ENCODE peak calls at places on chromosomes 2 and 18, in four cellular contexts. V is neuronal stem cell, I is H9, U is mesendoderm. L is an unnamed sample.

GRCh38 chr18:37362158-37362890 is 203.3 kb downstream of the CELF4 start:
- DNase-seq in V (no peak), I (peak), U (peak), L (no peak)

GRCh38 chr2:223026357-223027110 is 25.5 kb upstream of the KCNE4 start:
- DNase-seq in V (no peak), I (no peak), U (no peak), L (peak)

GRCh38 chr2:220053919-220054318 is 426.5 kb downstream of the SLC4A3 start:
- DNase-seq in V (no peak), I (no peak), U (peak), L (peak)

GRCh38 chr2:23430263-23430662 is 45.3 kb downstream of the KLHL29 start:
- DNase-seq in V (no peak), I (peak), U (no peak), L (peak)

GRCh38 chr2:54559593-54560145 is 103.5 kb downstream of the SPTBN1 start:
- DNase-seq in V (no peak), I (no peak), U (peak), L (peak)

GRCh38 chr2:71256421-71256820 is 29.5 kb upstream of the PAIP2B start:
- DNase-seq in V (no peak), I (no peak), U (no peak), L (no peak)

GRCh38 chr2:60530660-60531276 is 22.7 kb downstream of the BCL11A start:
- DNase-seq in V (no peak), I (no peak), U (peak), L (no peak)

GRCh38 chr2:113263546-113263945 is 15.2 kb downstream of the PAX8 start:
- DNase-seq in V (no peak), I (no peak), U (no peak), L (no peak)

GRCh38 chr2:47777268-47777972 is 5.5 kb upstream of the MSH6 start:
- DNase-seq in V (no peak), I (no peak), U (no peak), L (no peak)

GRCh38 chr2:200432296-200432695 is 77.6 kb downstream of the KCTD18 start:
- DNase-seq in V (no peak), I (no peak), U (no peak), L (no peak)

GRCh38 chr2:238381341-238382130 is 45.2 kb upstream of the ASB1 start:
- DNase-seq in V (no peak), I (no peak), U (no peak), L (no peak)
- H3K18ac ChIP-seq in V (no peak), I (peak), U (no peak), L (no peak)

DNA sequence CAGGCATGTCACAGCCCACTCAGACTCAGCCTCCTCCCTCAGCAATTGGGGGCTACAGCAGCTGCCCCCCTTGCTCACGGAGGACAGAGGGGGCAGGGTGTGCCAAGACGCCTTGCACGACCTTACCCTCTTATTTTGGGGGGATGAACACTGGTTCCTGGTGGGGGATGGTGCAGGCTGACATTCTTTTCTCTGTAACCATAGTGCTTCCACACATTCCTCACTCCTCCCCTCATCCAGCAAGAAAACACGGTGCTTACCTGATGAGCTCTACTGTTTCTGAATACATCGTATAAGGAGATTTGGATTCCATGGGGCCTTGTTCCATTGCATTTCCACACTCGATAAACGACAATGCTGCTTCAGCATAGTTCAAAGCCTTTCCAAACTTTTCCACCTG is 75.4 kb upstream of the REV1 start:
- DNase-seq in V (no peak), I (no peak), U (peak), L (no peak)
- H3K18ac ChIP-seq in V (peak), I (no peak), U (no peak), L (no peak)

GRCh38 chr18:50247562-50247961 is 18.7 kb downstream of the CFAP53 start:
- DNase-seq in V (no peak), I (no peak), U (no peak), L (no peak)
- H3K18ac ChIP-seq in V (no peak), I (no peak), U (no peak), L (no peak)

GRCh38 chr2:84944257-84944909 is 26.6 kb upstream of the KCMF1 start:
- DNase-seq in V (no peak), I (no peak), U (peak), L (no peak)

GRCh38 chr2:84942166-84942565 is 28.8 kb upstream of the KCMF1 start:
- DNase-seq in V (no peak), I (no peak), U (no peak), L (no peak)

GRCh38 chr2:84942964-84943421 is 28.0 kb upstream of the KCMF1 start:
- DNase-seq in V (no peak), I (no peak), U (no peak), L (peak)

GRCh38 chr2:84946204-84947009 is 24.6 kb upstream of the KCMF1 start:
- DNase-seq in V (no peak), I (no peak), U (no peak), L (peak)

DNA sequence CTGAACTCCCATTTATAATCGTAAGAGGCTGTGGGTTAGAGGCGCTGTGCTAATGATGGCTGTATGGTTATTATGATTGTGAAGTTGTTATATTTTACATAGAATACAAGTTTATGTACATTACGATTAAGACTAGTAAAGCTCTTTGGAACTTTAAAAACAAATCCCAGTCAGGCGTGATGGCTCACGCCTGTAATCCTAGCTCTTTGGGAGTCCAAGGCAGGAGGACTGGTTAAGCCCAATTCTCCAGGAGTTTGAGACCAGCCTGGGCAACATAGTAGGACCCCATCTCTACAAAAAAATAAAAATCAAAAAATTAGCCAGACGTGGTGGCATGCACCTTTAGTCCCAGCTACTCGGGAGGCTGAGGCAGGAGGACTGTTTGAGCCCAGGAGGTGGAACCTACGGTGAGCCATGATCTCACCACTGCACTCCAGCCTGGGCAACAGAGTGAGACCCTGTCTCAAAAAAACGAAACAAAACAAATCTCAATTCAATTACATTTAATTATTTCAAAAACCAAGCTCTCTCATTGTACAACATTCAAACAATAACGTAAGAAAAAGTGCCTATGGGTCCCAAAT is 23.9 kb upstream of the KCMF1 start:
- DNase-seq in V (no peak), I (no peak), U (no peak), L (no peak)
- H3K18ac ChIP-seq in V (no peak), I (no peak), U (no peak), L (peak)

GRCh38 chr2:85418132-85419008 is at the start of gene SH2D6:
- DNase-seq in V (peak), I (peak), U (peak), L (peak)

GRCh38 chr2:85423525-85423924 is 5.0 kb downstream of the SH2D6 start:
- DNase-seq in V (no peak), I (no peak), U (no peak), L (no peak)

GRCh38 chr2:85419009-85419711 is 646 bp downstream of the SH2D6 start:
- DNase-seq in V (no peak), I (no peak), U (no peak), L (no peak)

GRCh38 chr2:85420743-85421705 is 2.5 kb downstream of the SH2D6 start:
- DNase-seq in V (peak), I (peak), U (peak), L (peak)

DNA sequence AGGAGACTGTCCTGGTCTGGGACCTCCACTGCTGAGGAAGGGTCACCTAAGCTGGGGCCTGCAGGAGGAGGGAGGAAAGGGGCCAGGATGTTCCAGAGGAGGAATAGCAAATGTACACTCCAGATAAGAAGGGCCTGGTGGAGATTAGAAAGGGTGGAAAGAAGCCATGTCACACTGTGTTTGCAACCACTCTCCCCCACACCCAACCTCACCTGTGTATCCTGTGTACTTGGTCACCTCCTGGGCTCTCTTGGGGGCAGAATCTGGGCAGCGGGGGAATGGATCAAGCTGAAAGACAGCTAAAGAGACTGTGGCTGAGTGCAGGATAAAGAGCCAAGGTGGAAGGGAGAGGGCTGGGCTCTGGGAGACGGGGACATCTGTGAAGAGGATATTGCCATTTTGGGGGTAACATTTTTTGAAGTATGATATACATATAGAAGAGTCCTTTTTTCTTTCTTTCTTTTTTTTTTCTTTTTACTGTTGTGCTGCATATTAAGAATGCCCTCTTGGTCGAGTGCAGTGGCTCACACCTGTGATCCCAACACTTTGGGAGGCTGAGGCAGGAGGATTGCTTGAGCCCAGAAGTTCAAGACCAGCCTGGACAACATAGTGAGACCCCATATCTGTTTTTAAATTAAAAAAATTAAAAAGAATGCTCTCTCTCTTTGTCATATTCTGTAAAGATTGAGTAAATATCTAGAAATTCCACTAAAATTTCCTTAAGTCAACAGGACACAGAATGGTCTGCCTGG is 3.4 kb downstream of the SH2D6 start:
- DNase-seq in V (no peak), I (no peak), U (no peak), L (no peak)
- H3K18ac ChIP-seq in V (no peak), I (no peak), U (no peak), L (peak)

GRCh38 chr2:224580248-224580647 is 4.9 kb downstream of the CUL3 start:
- DNase-seq in V (no peak), I (no peak), U (no peak), L (no peak)

GRCh38 chr2:224584111-224584764 is 925 bp downstream of the CUL3 start:
- DNase-seq in V (peak), I (no peak), U (peak), L (peak)

GRCh38 chr2:224586127-224586702 is 1.1 kb upstream of the CUL3 start:
- DNase-seq in V (no peak), I (no peak), U (no peak), L (no peak)

GRCh38 chr2:224585205-224586088 is at the start of gene CUL3:
- DNase-seq in V (peak), I (peak), U (peak), L (peak)

DNA sequence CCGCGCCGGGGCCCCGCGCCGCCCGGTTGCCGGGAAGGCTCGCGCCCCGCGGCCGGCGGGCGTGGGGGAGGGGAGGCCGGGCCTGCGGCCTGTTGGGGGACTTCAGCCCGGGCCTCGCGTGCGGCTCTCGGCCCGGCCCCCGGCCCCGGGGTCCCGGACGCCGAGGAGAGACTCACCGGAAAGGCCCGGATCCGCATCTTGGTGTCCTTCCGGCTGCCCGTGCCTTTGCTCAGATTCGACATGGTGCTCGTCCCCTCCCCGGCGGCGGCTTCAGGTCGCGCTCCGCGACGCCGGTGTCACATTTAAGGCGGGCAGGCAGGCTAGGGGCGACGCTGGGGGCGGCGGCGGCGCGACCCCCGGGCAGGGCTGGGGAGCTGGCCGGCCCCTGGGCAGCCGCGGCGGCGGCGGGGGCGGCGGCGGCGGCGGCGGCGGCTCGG is 377 bp downstream of the CUL3 start:
- DNase-seq in V (no peak), I (peak), U (peak), L (no peak)
- H3K18ac ChIP-seq in V (peak), I (peak), U (peak), L (no peak)

L was measured in IMR-90.